ENCODE peak calls at places on chromosomes 13 and 19, in five cellular contexts. One of them, this sample, is unnamed.

GRCh38 chr19:57241181-57241580 is 749 bp downstream of the ZNF805 start:
- DNase-seq in tibial nerve: no peak
- DNase-seq in astrocyte: peak
- DNase-seq in ovary: no peak
- DNase-seq in thyroid gland: no peak
- DNase-seq in this sample: peak

GRCh38 chr19:2014731-2015610 is 543 bp downstream of the BTBD2 start:
- DNase-seq in astrocyte: no peak
- DNase-seq in ovary: peak
- DNase-seq in thyroid gland: no peak
- DNase-seq in tibial nerve: no peak
- DNase-seq in this sample: no peak

GRCh38 chr19:19606021-19606420 is 12.5 kb downstream of the PBX4 start:
- DNase-seq in tibial nerve: no peak
- DNase-seq in astrocyte: peak
- DNase-seq in ovary: no peak
- DNase-seq in thyroid gland: peak
- DNase-seq in this sample: no peak

GRCh38 chr13:84812078-84812477 is 929.8 kb upstream of the SLITRK1 start:
- DNase-seq in tibial nerve: no peak
- DNase-seq in astrocyte: no peak
- DNase-seq in ovary: no peak
- DNase-seq in thyroid gland: no peak
- DNase-seq in this sample: no peak

GRCh38 chr19:41868989-41869300 is 8.1 kb upstream of the CD79A start:
- DNase-seq in tibial nerve: no peak
- DNase-seq in astrocyte: no peak
- DNase-seq in ovary: no peak
- DNase-seq in thyroid gland: no peak
- DNase-seq in this sample: no peak

GRCh38 chr13:25899464-25899863 is 152.4 kb downstream of the SHISA2 start:
- DNase-seq in thyroid gland: no peak
- DNase-seq in tibial nerve: no peak
- DNase-seq in astrocyte: no peak
- DNase-seq in ovary: no peak
- DNase-seq in this sample: no peak

GRCh38 chr19:38656171-38656981 is 8.9 kb downstream of the ACTN4 start:
- DNase-seq in tibial nerve: no peak
- DNase-seq in thyroid gland: no peak
- DNase-seq in ovary: no peak
- DNase-seq in astrocyte: peak
- DNase-seq in this sample: peak

GRCh38 chr19:21698215-21698614 is 69.2 kb downstream of the ZNF100 start:
- DNase-seq in thyroid gland: no peak
- DNase-seq in astrocyte: peak
- DNase-seq in ovary: no peak
- DNase-seq in tibial nerve: no peak
- DNase-seq in this sample: no peak

GRCh38 chr19:8209965-8210659 is 942 bp downstream of the CERS4 start:
- DNase-seq in astrocyte: no peak
- DNase-seq in thyroid gland: no peak
- DNase-seq in ovary: no peak
- DNase-seq in tibial nerve: no peak
- DNase-seq in this sample: no peak

GRCh38 chr13:42992585-42993122 is 613 bp upstream of the EPSTI1 start:
- DNase-seq in tibial nerve: no peak
- DNase-seq in thyroid gland: no peak
- DNase-seq in ovary: no peak
- DNase-seq in astrocyte: no peak
- DNase-seq in this sample: no peak

GRCh38 chr13:87234981-87235380 is 436.2 kb upstream of the SLITRK5 start:
- DNase-seq in ovary: no peak
- DNase-seq in astrocyte: peak
- DNase-seq in thyroid gland: no peak
- DNase-seq in tibial nerve: no peak
- DNase-seq in this sample: peak

GRCh38 chr19:31284621-31285020 is 64.6 kb downstream of the TSHZ3 start:
- DNase-seq in astrocyte: no peak
- DNase-seq in tibial nerve: no peak
- DNase-seq in ovary: no peak
- DNase-seq in thyroid gland: no peak
- DNase-seq in this sample: no peak

GRCh38 chr13:106418556-106418955 is 116.9 kb downstream of the EFNB2 start:
- DNase-seq in thyroid gland: no peak
- DNase-seq in ovary: no peak
- DNase-seq in tibial nerve: no peak
- DNase-seq in astrocyte: peak
- DNase-seq in this sample: peak

GRCh38 chr13:33932765-33933406 is 114.9 kb downstream of the RFC3 start:
- DNase-seq in tibial nerve: no peak
- DNase-seq in ovary: no peak
- DNase-seq in thyroid gland: no peak
- DNase-seq in astrocyte: peak
- DNase-seq in this sample: peak

GRCh38 chr13:59666504-59666903 is 497.2 kb downstream of the DIAPH3 start:
- DNase-seq in ovary: no peak
- DNase-seq in astrocyte: no peak
- DNase-seq in tibial nerve: no peak
- DNase-seq in thyroid gland: no peak
- DNase-seq in this sample: no peak

GRCh38 chr13:100484708-100485107 is 103.9 kb downstream of the GGACT start:
- DNase-seq in thyroid gland: no peak
- DNase-seq in ovary: no peak
- DNase-seq in tibial nerve: no peak
- DNase-seq in astrocyte: no peak
- DNase-seq in this sample: no peak

GRCh38 chr19:38228005-38228377 is 4.0 kb upstream of the DPF1 start:
- DNase-seq in tibial nerve: no peak
- DNase-seq in thyroid gland: no peak
- DNase-seq in ovary: no peak
- DNase-seq in astrocyte: no peak
- DNase-seq in this sample: no peak

GRCh38 chr13:42219870-42220269 is 52.1 kb upstream of the AKAP11 start:
- DNase-seq in tibial nerve: no peak
- DNase-seq in thyroid gland: no peak
- DNase-seq in astrocyte: no peak
- DNase-seq in ovary: no peak
- DNase-seq in this sample: no peak

GRCh38 chr19:40962460-40962961 is 28.6 kb upstream of the CYP2B6 start:
- DNase-seq in tibial nerve: no peak
- DNase-seq in thyroid gland: no peak
- DNase-seq in astrocyte: peak
- DNase-seq in ovary: no peak
- DNase-seq in this sample: peak

GRCh38 chr13:99389520-99390304 is 82.5 kb upstream of the GPR183 start:
- DNase-seq in thyroid gland: no peak
- DNase-seq in tibial nerve: no peak
- DNase-seq in ovary: no peak
- DNase-seq in astrocyte: no peak
- DNase-seq in this sample: no peak

GRCh38 chr19:19459707-19460251 is 54.3 kb downstream of the GATAD2A start:
- DNase-seq in astrocyte: peak
- DNase-seq in ovary: no peak
- DNase-seq in tibial nerve: no peak
- DNase-seq in thyroid gland: no peak
- DNase-seq in this sample: peak

GRCh38 chr13:62320129-62320724 is 904.6 kb upstream of the PCDH20 start:
- DNase-seq in thyroid gland: no peak
- DNase-seq in ovary: no peak
- DNase-seq in tibial nerve: no peak
- DNase-seq in astrocyte: peak
- DNase-seq in this sample: peak
- TF ChIP-seq CTCF in thyroid gland: peak
- TF ChIP-seq CTCF in ovary: no peak
- TF ChIP-seq CTCF in tibial nerve: peak
- TF ChIP-seq CTCF in astrocyte: peak
- TF ChIP-seq CTCF in this sample: peak

DNA sequence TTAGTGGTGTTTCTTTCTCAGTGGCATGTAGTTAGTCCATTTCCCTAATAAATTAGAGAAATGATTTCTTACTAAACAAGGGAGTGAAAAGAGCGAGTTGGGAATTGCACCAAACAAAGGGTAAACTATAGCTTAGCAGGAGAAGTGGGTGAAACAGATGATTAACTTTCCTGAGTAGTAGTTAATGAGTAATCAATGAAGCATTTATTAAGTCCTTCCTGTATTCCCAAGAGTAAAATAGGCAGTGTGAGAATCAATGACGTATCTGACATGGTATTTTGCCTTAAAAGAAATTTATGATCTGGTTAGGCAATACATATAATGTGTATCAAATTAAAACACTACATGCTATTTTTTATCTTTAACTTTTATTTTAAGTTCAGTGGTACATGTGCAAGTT is 142.8 kb downstream of the KLF5 start:
- DNase-seq in ovary: no peak
- DNase-seq in thyroid gland: no peak
- DNase-seq in tibial nerve: no peak
- DNase-seq in astrocyte: no peak
- DNase-seq in this sample: no peak
- H3K27ac ChIP-seq in ovary: no peak
- H3K27ac ChIP-seq in thyroid gland: no peak
- H3K27ac ChIP-seq in tibial nerve: no peak
- H3K27ac ChIP-seq in astrocyte: no peak
- H3K27ac ChIP-seq in this sample: no peak

GRCh38 chr13:45921337-45921736 is 69.8 kb upstream of the SIAH3 start:
- DNase-seq in astrocyte: no peak
- DNase-seq in thyroid gland: no peak
- DNase-seq in ovary: no peak
- DNase-seq in tibial nerve: no peak
- DNase-seq in this sample: no peak

GRCh38 chr13:45928196-45928595 is 76.6 kb upstream of the SIAH3 start:
- DNase-seq in tibial nerve: no peak
- DNase-seq in ovary: no peak
- DNase-seq in astrocyte: no peak
- DNase-seq in thyroid gland: no peak
- DNase-seq in this sample: no peak

GRCh38 chr13:45928843-45929242 is 77.3 kb upstream of the SIAH3 start:
- DNase-seq in tibial nerve: no peak
- DNase-seq in astrocyte: peak
- DNase-seq in ovary: no peak
- DNase-seq in thyroid gland: no peak
- DNase-seq in this sample: no peak

DNA sequence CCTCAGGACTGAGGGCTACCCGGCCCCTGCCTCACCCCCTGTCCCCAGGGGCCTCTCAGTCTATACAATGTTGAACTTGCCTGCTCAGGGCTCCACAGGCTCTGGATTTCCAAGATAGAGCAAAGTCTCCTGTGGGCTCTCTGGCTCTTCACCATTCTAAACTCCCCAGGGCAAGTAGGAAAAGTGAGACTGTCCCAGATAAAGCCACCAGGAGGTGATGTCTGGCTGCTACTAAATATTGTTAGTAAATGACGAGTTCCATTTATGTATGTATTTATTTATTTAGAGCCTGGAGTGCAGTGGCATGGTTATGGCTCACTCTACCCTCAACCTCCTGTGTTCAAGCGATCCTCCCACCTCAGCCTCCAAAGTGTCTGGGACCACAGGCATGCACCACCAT is 73.6 kb upstream of the SIAH3 start:
- DNase-seq in astrocyte: no peak
- DNase-seq in ovary: no peak
- DNase-seq in thyroid gland: no peak
- DNase-seq in tibial nerve: no peak
- DNase-seq in this sample: peak
- TF ChIP-seq CTCF in astrocyte: no peak
- TF ChIP-seq CTCF in ovary: no peak
- TF ChIP-seq CTCF in thyroid gland: no peak
- TF ChIP-seq CTCF in tibial nerve: no peak
- TF ChIP-seq CTCF in this sample: peak

GRCh38 chr19:18220632-18221275 is 5.5 kb downstream of the PDE4C start:
- DNase-seq in ovary: no peak
- DNase-seq in tibial nerve: no peak
- DNase-seq in astrocyte: no peak
- DNase-seq in thyroid gland: peak
- DNase-seq in this sample: no peak

GRCh38 chr19:18219911-18220631 is 6.2 kb downstream of the PDE4C start:
- DNase-seq in thyroid gland: no peak
- DNase-seq in tibial nerve: no peak
- DNase-seq in astrocyte: no peak
- DNase-seq in ovary: no peak
- DNase-seq in this sample: no peak

GRCh38 chr19:18218600-18218999 is 7.6 kb downstream of the PDE4C start:
- DNase-seq in thyroid gland: no peak
- DNase-seq in ovary: no peak
- DNase-seq in astrocyte: no peak
- DNase-seq in tibial nerve: no peak
- DNase-seq in this sample: no peak

GRCh38 chr19:18218159-18218558 is 8.1 kb downstream of the PDE4C start:
- DNase-seq in astrocyte: no peak
- DNase-seq in ovary: no peak
- DNase-seq in thyroid gland: no peak
- DNase-seq in tibial nerve: no peak
- DNase-seq in this sample: no peak

DNA sequence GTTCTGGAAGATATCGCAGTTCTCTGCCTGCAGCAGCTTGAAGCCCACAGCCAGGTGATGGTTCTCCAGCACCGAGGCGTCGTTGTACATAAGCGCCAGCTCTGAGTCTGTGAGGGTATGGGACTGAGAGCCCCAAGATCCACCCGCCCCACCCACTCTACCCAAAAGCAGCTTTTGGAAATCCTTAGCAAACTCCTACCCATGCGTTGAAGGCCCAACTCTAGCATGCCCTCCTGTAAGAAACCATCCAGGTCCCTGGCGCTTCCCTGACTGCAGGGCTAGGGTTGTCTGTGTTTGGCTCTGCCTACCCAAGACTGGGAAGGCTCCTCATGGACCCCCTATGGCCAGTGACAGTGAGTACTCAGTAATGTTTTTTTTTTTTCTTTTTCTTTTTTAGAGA is 9.4 kb downstream of the PDE4C start:
- DNase-seq in thyroid gland: no peak
- DNase-seq in tibial nerve: no peak
- DNase-seq in astrocyte: no peak
- DNase-seq in ovary: no peak
- DNase-seq in this sample: no peak
- H3K27ac ChIP-seq in thyroid gland: no peak
- H3K27ac ChIP-seq in tibial nerve: no peak
- H3K27ac ChIP-seq in astrocyte: no peak
- H3K27ac ChIP-seq in ovary: no peak
- H3K27ac ChIP-seq in this sample: no peak

This sample was measured in brain microvascular endothelial cell.